ENCODE peak calls at places on chromosomes 3 and 15, in ten cellular contexts. Q is astrocyte, P is esophagus squamous epithelium, T is right atrium auricular region, S is Panc1, D is choroid plexus epithelial cell, F is sigmoid colon, U is K562, A is epithelial cell of esophagus, X is WERI-Rb-1. E is an unnamed sample.

GRCh38 chr15:84006467-84006866 is 229.1 kb upstream of the GOLGA6L4 start:
- DNase-seq in D (peak; percentile 28), X (no peak), T (no peak), P (no peak), A (no peak), Q (no peak), F (no peak), S (no peak), U (no peak), E (no peak)

GRCh38 chr3:126990024-126990700 is 7.2 kb downstream of the PLXNA1 start:
- DNase-seq in F (no peak), X (no peak), A (no peak), Q (no peak), S (no peak), D (no peak), U (no peak), P (no peak), T (no peak), E (no peak)

GRCh38 chr3:67947808-67948508 is 293.5 kb upstream of the SUCLG2 start:
- DNase-seq in Q (no peak), F (no peak), P (no peak), S (no peak), D (peak; percentile 12), T (no peak), A (no peak), X (peak; percentile 16), U (no peak), E (no peak)

GRCh38 chr15:41806291-41807181 is 21.4 kb upstream of the JMJD7 start:
- DNase-seq in S (no peak), U (no peak), D (peak; percentile 34), X (peak; percentile 49), A (peak; percentile 96), Q (no peak), F (peak; percentile 58), P (no peak), T (no peak), E (no peak)

GRCh38 chr3:40152482-40153133 is 156.9 kb upstream of the EIF1B start:
- DNase-seq in P (no peak), U (no peak), F (no peak), S (no peak), Q (no peak), X (no peak), A (peak; percentile 75), T (no peak), D (no peak), E (no peak)

GRCh38 chr3:134039161-134039862 is 9.6 kb upstream of the SLCO2A1 start:
- DNase-seq in F (peak; percentile 34), U (peak; percentile 41), X (peak; percentile 51), Q (no peak), P (no peak), A (peak; percentile 53), D (no peak), S (no peak), T (peak; percentile 53), E (no peak)

GRCh38 chr3:196915375-196915774 is 27.0 kb downstream of the NCBP2 start:
- DNase-seq in D (no peak), F (no peak), A (no peak), U (no peak), X (no peak), P (no peak), T (no peak), Q (no peak), S (no peak), E (no peak)

GRCh38 chr15:49155834-49156627 is 632 bp upstream of the COPS2 start:
- DNase-seq in Q (peak; percentile 32), T (no peak), A (peak; percentile 17), P (no peak), X (peak; percentile 14), U (peak; percentile 19), S (no peak), D (peak; percentile 36), F (no peak), E (peak; percentile 27)

GRCh38 chr3:160810360-160810759 is 54.3 kb downstream of the PPM1L start:
- DNase-seq in T (no peak), Q (peak; percentile 9), A (no peak), P (no peak), U (no peak), S (no peak), X (no peak), D (no peak), F (no peak), E (peak; percentile 29)

GRCh38 chr3:14508966-14509795 is 31.0 kb downstream of the GRIP2 start:
- DNase-seq in F (peak; percentile 74), S (no peak), U (peak; percentile 92), Q (no peak), A (peak; percentile 47), D (peak; percentile 29), P (no peak), T (no peak), X (peak; percentile 86), E (peak; percentile 42)

GRCh38 chr3:52078781-52079560 is 22.6 kb upstream of the DUSP7 start:
- DNase-seq in P (no peak), X (no peak), U (no peak), A (no peak), Q (no peak), F (no peak), D (no peak), T (no peak), S (no peak), E (no peak)

GRCh38 chr3:134446800-134447199 is 39.0 kb downstream of the ANAPC13 start:
- DNase-seq in T (no peak), A (peak; percentile 59), U (no peak), P (no peak), X (no peak), S (no peak), F (no peak), D (no peak), Q (peak; percentile 76), E (peak; percentile 55)

GRCh38 chr3:107524214-107525100 is 1.7 kb downstream of the BBX start:
- DNase-seq in T (peak; percentile 62), A (peak; percentile 47), P (peak; percentile 14), Q (peak; percentile 48), S (no peak), U (peak; percentile 44), F (peak; percentile 77), X (peak; percentile 65), D (peak; percentile 60), E (peak; percentile 34)

GRCh38 chr3:76039431-76039830 is 254.1 kb upstream of the ZNF717 start:
- DNase-seq in S (no peak), U (no peak), P (no peak), X (no peak), Q (peak; percentile 54), D (peak; percentile 46), T (no peak), A (peak; percentile 71), F (no peak), E (no peak)

GRCh38 chr3:139128803-139129202 is 84.1 kb upstream of the PRR23C start:
- DNase-seq in F (no peak), Q (no peak), T (no peak), D (peak; percentile 31), X (no peak), A (no peak), U (no peak), S (no peak), P (no peak), E (no peak)

GRCh38 chr3:50355829-50356552 is 3.3 kb downstream of the TMEM115 start:
- DNase-seq in Q (no peak), P (no peak), U (no peak), T (no peak), A (no peak), D (no peak), F (no peak), X (no peak), S (no peak), E (no peak)

DNA sequence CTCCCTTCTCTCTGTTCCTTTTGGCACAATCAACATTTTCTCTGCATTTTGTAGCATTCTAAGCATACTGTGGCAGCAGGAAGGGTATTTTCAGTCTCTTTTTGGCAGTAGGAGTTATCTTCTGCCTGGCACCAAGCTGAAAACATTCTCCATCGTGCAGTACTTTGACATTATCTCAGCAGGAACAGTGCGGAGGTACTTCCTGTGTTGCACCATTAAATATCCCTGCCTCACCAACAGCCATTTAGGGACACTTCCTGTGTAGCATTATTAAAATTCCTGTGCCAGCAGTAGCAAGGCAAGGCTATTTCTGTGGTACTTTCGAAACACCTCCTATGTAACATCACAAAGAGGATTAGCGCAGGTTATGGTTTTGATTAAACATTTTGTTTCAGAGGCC is 233.2 kb upstream of the SEMA6D start:
- DNase-seq in S (no peak), U (no peak), D (peak; percentile 79), T (no peak), A (no peak), X (no peak), F (no peak), Q (no peak), P (no peak), E (no peak)
- TF ChIP-seq CTCF in S (no peak), U (no peak), D (no peak), T (no peak), A (no peak), X (no peak), F (no peak), Q (no peak), P (no peak), E (no peak)

GRCh38 chr3:114866430-114866829 is 280.7 kb downstream of the ZBTB20 start:
- DNase-seq in X (no peak), S (no peak), F (no peak), T (no peak), U (no peak), Q (no peak), A (no peak), D (no peak), P (no peak), E (no peak)
- H3K4me3 ChIP-seq in X (no peak overlapping the region), S (no peak overlapping the region), F (no peak overlapping the region), T (no peak overlapping the region), U (no peak overlapping the region), Q (no peak overlapping the region), A (no peak overlapping the region), D (no peak overlapping the region), P (no peak overlapping the region), E (no peak overlapping the region)

GRCh38 chr3:128369881-128370642 is 96.6 kb downstream of the DNAJB8 start:
- DNase-seq in Q (no peak), T (no peak), U (no peak), X (no peak), A (no peak), P (no peak), S (no peak), F (no peak), D (no peak), E (no peak)
- TF ChIP-seq CTCF in Q (no peak), T (no peak), U (no peak), X (peak; percentile 24), A (no peak), P (no peak), S (no peak), F (no peak), D (no peak), E (no peak)

DNA sequence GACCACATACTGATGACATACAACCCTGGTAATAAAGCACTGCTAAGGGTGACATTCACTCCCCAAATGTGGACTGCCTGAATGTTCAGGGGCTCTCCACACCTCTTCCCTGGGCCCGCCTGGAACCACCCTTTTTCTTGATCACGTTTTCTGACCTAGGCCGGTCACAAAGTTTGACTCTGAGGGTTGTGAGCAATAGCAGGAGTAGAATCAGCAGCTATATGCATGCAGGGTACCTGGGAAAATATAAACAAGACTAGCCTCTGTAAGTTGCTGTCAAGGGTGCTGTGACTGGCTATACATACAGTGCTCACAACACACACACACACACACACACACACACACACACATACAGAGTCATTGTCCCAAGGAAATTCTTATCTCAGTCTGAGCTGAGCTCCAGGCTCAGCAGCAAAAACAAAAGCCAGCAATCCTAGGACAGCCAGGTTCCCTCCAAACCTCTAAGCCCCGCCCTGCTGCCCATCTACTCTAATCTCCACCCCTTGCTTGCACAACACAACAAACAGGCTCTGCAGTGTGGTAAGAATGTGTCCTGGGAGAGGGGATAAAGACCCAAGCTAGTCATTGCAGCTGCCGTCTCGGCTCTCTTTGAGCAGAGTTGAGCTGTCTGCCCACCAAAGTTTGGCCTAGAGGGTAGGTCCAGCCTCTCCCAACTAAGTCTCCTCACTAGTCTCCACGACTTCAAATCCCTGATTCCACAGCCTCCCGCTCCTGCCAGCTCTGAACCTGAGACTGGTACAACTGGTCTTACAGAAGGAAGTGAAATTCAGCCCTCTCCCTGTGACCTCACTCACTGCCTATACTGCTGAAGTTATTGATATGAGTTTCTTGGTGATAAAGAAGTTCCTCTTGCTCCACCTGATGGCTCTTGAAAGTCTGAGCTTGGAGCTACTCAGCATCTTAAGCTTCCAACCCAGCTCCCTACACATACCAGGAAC is 2.2 kb downstream of the BMF start:
- DNase-seq in P (no peak), S (no peak), Q (no peak), U (peak; percentile 87), T (peak; percentile 90), A (peak; percentile 92), X (peak; percentile 66), D (peak; percentile 72), F (peak; percentile 88), E (peak; percentile 75)
- H3K4me3 ChIP-seq in P (peak overlapping the region; percentile 12), S (no peak overlapping the region), Q (no peak overlapping the region), U (no peak overlapping the region), T (no peak overlapping the region), A (peak overlapping the region; percentile 31), X (no peak overlapping the region), D (no peak overlapping the region), F (no peak overlapping the region), E (peak overlapping the region; percentile 28)

E was measured in fibroblast of the aortic adventitia.